ENCODE peak calls at places on chromosomes 6 and 20, in nine cellular contexts. One of them, this sample, is unnamed.
A peak's percentile ranks its signal among the peaks of the same experiment; 100 is the strongest.

GRCh38 chr20:50015636-50015992 is 32.8 kb downstream of the SNAI1 start:
- DNase-seq in neural progenitor cell: no peak
- DNase-seq in OCI-LY7: no peak
- DNase-seq in breast epithelium: no peak
- DNase-seq in fibroblast of lung: no peak
- DNase-seq in uterus: no peak
- DNase-seq in left lung: no peak
- DNase-seq in PC-3: no peak
- DNase-seq in heart left ventricle: no peak
- DNase-seq in this sample: no peak

GRCh38 chr20:63831696-63832686 is 927 bp upstream of the ZBTB46 start:
- DNase-seq in neural progenitor cell: peak; percentile 83
- DNase-seq in OCI-LY7: no peak
- DNase-seq in breast epithelium: no peak
- DNase-seq in fibroblast of lung: no peak
- DNase-seq in uterus: peak; percentile 68
- DNase-seq in left lung: peak; percentile 89
- DNase-seq in PC-3: no peak
- DNase-seq in heart left ventricle: peak; percentile 75
- DNase-seq in this sample: no peak

GRCh38 chr6:83443516-83443915 is 12.7 kb upstream of the ME1 start:
- DNase-seq in neural progenitor cell: no peak
- DNase-seq in OCI-LY7: no peak
- DNase-seq in breast epithelium: no peak
- DNase-seq in fibroblast of lung: no peak
- DNase-seq in uterus: no peak
- DNase-seq in left lung: no peak
- DNase-seq in PC-3: no peak
- DNase-seq in heart left ventricle: no peak
- DNase-seq in this sample: no peak

GRCh38 chr6:111793711-111794111 is 79.5 kb downstream of the FYN start:
- DNase-seq in neural progenitor cell: no peak
- DNase-seq in OCI-LY7: no peak
- DNase-seq in breast epithelium: no peak
- DNase-seq in fibroblast of lung: no peak
- DNase-seq in uterus: no peak
- DNase-seq in left lung: peak; percentile 43
- DNase-seq in PC-3: no peak
- DNase-seq in heart left ventricle: no peak
- DNase-seq in this sample: no peak

GRCh38 chr6:99026135-99026534 is 78.4 kb upstream of the FBXL4 start:
- DNase-seq in neural progenitor cell: peak; percentile 30
- DNase-seq in OCI-LY7: peak; percentile 67
- DNase-seq in breast epithelium: no peak
- DNase-seq in fibroblast of lung: no peak
- DNase-seq in uterus: no peak
- DNase-seq in left lung: no peak
- DNase-seq in PC-3: no peak
- DNase-seq in heart left ventricle: no peak
- DNase-seq in this sample: no peak

GRCh38 chr6:125748534-125749111 is 809 bp upstream of the HEY2 start:
- DNase-seq in neural progenitor cell: peak; percentile 29
- DNase-seq in OCI-LY7: no peak
- DNase-seq in breast epithelium: no peak
- DNase-seq in fibroblast of lung: peak; percentile 33
- DNase-seq in uterus: no peak
- DNase-seq in left lung: no peak
- DNase-seq in PC-3: peak; percentile 11
- DNase-seq in heart left ventricle: no peak
- DNase-seq in this sample: no peak

GRCh38 chr6:32129297-32130088 is 595 bp downstream of the FKBPL start:
- DNase-seq in neural progenitor cell: peak; percentile 18
- DNase-seq in OCI-LY7: no peak
- DNase-seq in breast epithelium: no peak
- DNase-seq in fibroblast of lung: no peak
- DNase-seq in uterus: no peak
- DNase-seq in left lung: no peak
- DNase-seq in PC-3: peak; percentile 22
- DNase-seq in heart left ventricle: peak; percentile 87
- DNase-seq in this sample: no peak

GRCh38 chr6:7471171-7471570 is 70.3 kb upstream of the DSP start:
- DNase-seq in neural progenitor cell: no peak
- DNase-seq in OCI-LY7: no peak
- DNase-seq in breast epithelium: no peak
- DNase-seq in fibroblast of lung: no peak
- DNase-seq in uterus: no peak
- DNase-seq in left lung: no peak
- DNase-seq in PC-3: no peak
- DNase-seq in heart left ventricle: no peak
- DNase-seq in this sample: no peak

GRCh38 chr20:37902504-37903313 is at the start of gene VSTM2L:
- DNase-seq in neural progenitor cell: peak; percentile 79
- DNase-seq in OCI-LY7: no peak
- DNase-seq in breast epithelium: no peak
- DNase-seq in fibroblast of lung: peak; percentile 72
- DNase-seq in uterus: peak; percentile 26
- DNase-seq in left lung: no peak
- DNase-seq in PC-3: peak; percentile 72
- DNase-seq in heart left ventricle: no peak
- DNase-seq in this sample: no peak

GRCh38 chr6:45801471-45802289 is 214.0 kb downstream of the CLIC5 start:
- DNase-seq in neural progenitor cell: no peak
- DNase-seq in OCI-LY7: no peak
- DNase-seq in breast epithelium: no peak
- DNase-seq in fibroblast of lung: no peak
- DNase-seq in uterus: no peak
- DNase-seq in left lung: no peak
- DNase-seq in PC-3: no peak
- DNase-seq in heart left ventricle: no peak
- DNase-seq in this sample: no peak

GRCh38 chr6:138987299-138987642 is 782 bp downstream of the REPS1 start:
- DNase-seq in neural progenitor cell: no peak
- DNase-seq in OCI-LY7: no peak
- DNase-seq in breast epithelium: no peak
- DNase-seq in fibroblast of lung: no peak
- DNase-seq in uterus: peak; percentile 29
- DNase-seq in left lung: peak; percentile 87
- DNase-seq in PC-3: no peak
- DNase-seq in heart left ventricle: no peak
- DNase-seq in this sample: no peak

GRCh38 chr6:147834377-147834776 is 325.9 kb downstream of the SAMD5 start:
- DNase-seq in neural progenitor cell: no peak
- DNase-seq in OCI-LY7: no peak
- DNase-seq in breast epithelium: no peak
- DNase-seq in fibroblast of lung: peak; percentile 32
- DNase-seq in uterus: no peak
- DNase-seq in left lung: no peak
- DNase-seq in PC-3: no peak
- DNase-seq in heart left ventricle: no peak
- DNase-seq in this sample: no peak

GRCh38 chr20:56373942-56374341 is 15.2 kb downstream of the FAM210B start:
- DNase-seq in neural progenitor cell: no peak
- DNase-seq in OCI-LY7: no peak
- DNase-seq in breast epithelium: no peak
- DNase-seq in fibroblast of lung: peak; percentile 99
- DNase-seq in uterus: no peak
- DNase-seq in left lung: no peak
- DNase-seq in PC-3: peak; percentile 96
- DNase-seq in heart left ventricle: no peak
- DNase-seq in this sample: no peak

GRCh38 chr6:31744422-31744821 is 4.6 kb downstream of the MSH5 start:
- DNase-seq in neural progenitor cell: no peak
- DNase-seq in OCI-LY7: no peak
- DNase-seq in breast epithelium: no peak
- DNase-seq in fibroblast of lung: no peak
- DNase-seq in uterus: no peak
- DNase-seq in left lung: no peak
- DNase-seq in PC-3: no peak
- DNase-seq in heart left ventricle: no peak
- DNase-seq in this sample: no peak

GRCh38 chr20:3039426-3039825 is 4.0 kb upstream of the GNRH2 start:
- DNase-seq in neural progenitor cell: no peak
- DNase-seq in OCI-LY7: no peak
- DNase-seq in breast epithelium: no peak
- DNase-seq in fibroblast of lung: no peak
- DNase-seq in uterus: no peak
- DNase-seq in left lung: no peak
- DNase-seq in PC-3: no peak
- DNase-seq in heart left ventricle: no peak
- DNase-seq in this sample: no peak

GRCh38 chr6:153150767-153151440 is 19.8 kb upstream of the RGS17 start:
- DNase-seq in neural progenitor cell: no peak
- DNase-seq in OCI-LY7: no peak
- DNase-seq in breast epithelium: no peak
- DNase-seq in fibroblast of lung: no peak
- DNase-seq in uterus: no peak
- DNase-seq in left lung: no peak
- DNase-seq in PC-3: no peak
- DNase-seq in heart left ventricle: no peak
- DNase-seq in this sample: no peak

GRCh38 chr6:122184260-122184934 is 215.1 kb upstream of the HSF2 start:
- DNase-seq in neural progenitor cell: peak; percentile 20
- DNase-seq in OCI-LY7: no peak
- DNase-seq in breast epithelium: no peak
- DNase-seq in fibroblast of lung: peak; percentile 65
- DNase-seq in uterus: no peak
- DNase-seq in left lung: no peak
- DNase-seq in PC-3: peak; percentile 19
- DNase-seq in heart left ventricle: no peak
- DNase-seq in this sample: no peak

GRCh38 chr6:29516108-29516507 is 28.4 kb upstream of the MAS1L start:
- DNase-seq in neural progenitor cell: no peak
- DNase-seq in OCI-LY7: no peak
- DNase-seq in breast epithelium: no peak
- DNase-seq in fibroblast of lung: peak; percentile 5
- DNase-seq in uterus: no peak
- DNase-seq in left lung: no peak
- DNase-seq in PC-3: peak; percentile 84
- DNase-seq in heart left ventricle: no peak
- DNase-seq in this sample: peak; percentile 9

GRCh38 chr20:54123587-54124180 is 50.1 kb downstream of the CYP24A1 start:
- DNase-seq in neural progenitor cell: peak; percentile 5
- DNase-seq in OCI-LY7: no peak
- DNase-seq in breast epithelium: peak; percentile 91
- DNase-seq in fibroblast of lung: peak; percentile 62
- DNase-seq in uterus: peak; percentile 56
- DNase-seq in left lung: peak; percentile 79
- DNase-seq in PC-3: peak; percentile 100
- DNase-seq in heart left ventricle: no peak
- DNase-seq in this sample: no peak

GRCh38 chr6:140871911-140872310 is 1260.8 kb upstream of the GJE1 start:
- DNase-seq in neural progenitor cell: no peak
- DNase-seq in OCI-LY7: no peak
- DNase-seq in breast epithelium: no peak
- DNase-seq in fibroblast of lung: peak; percentile 70
- DNase-seq in uterus: no peak
- DNase-seq in left lung: no peak
- DNase-seq in PC-3: peak; percentile 70
- DNase-seq in heart left ventricle: no peak
- DNase-seq in this sample: no peak

GRCh38 chr6:41730531-41731436 is 4.6 kb downstream of the TFEB start:
- DNase-seq in neural progenitor cell: no peak
- DNase-seq in OCI-LY7: no peak
- DNase-seq in breast epithelium: no peak
- DNase-seq in fibroblast of lung: no peak
- DNase-seq in uterus: no peak
- DNase-seq in left lung: no peak
- DNase-seq in PC-3: no peak
- DNase-seq in heart left ventricle: no peak
- DNase-seq in this sample: no peak
- H3K4me1 ChIP-seq in neural progenitor cell: peaks cover 18% of the 10 kb centered on the region
- H3K4me1 ChIP-seq in OCI-LY7: peaks cover 82% of the 10 kb centered on the region
- H3K4me1 ChIP-seq in breast epithelium: peaks cover 14% of the 10 kb centered on the region
- H3K4me1 ChIP-seq in fibroblast of lung: peaks cover 3% of the 10 kb centered on the region
- H3K4me1 ChIP-seq in uterus: no peaks in the 10 kb centered on the region
- H3K4me1 ChIP-seq in left lung: peaks cover 81% of the 10 kb centered on the region
- H3K4me1 ChIP-seq in PC-3: peaks cover 9% of the 10 kb centered on the region
- H3K4me1 ChIP-seq in heart left ventricle: peaks cover 64% of the 10 kb centered on the region
- H3K4me1 ChIP-seq in this sample: peaks cover 33% of the 10 kb centered on the region

GRCh38 chr6:87541726-87542125 is 48.1 kb downstream of the RARS2 start:
- DNase-seq in neural progenitor cell: no peak
- DNase-seq in OCI-LY7: no peak
- DNase-seq in breast epithelium: no peak
- DNase-seq in fibroblast of lung: no peak
- DNase-seq in uterus: no peak
- DNase-seq in left lung: no peak
- DNase-seq in PC-3: no peak
- DNase-seq in heart left ventricle: no peak
- DNase-seq in this sample: no peak
- H3K36me3 ChIP-seq in neural progenitor cell: peaks cover 13% of the 10 kb centered on the region
- H3K36me3 ChIP-seq in OCI-LY7: peaks cover 78% of the 10 kb centered on the region
- H3K36me3 ChIP-seq in breast epithelium: no peaks in the 10 kb centered on the region
- H3K36me3 ChIP-seq in fibroblast of lung: peaks cover 3% of the 10 kb centered on the region
- H3K36me3 ChIP-seq in uterus: no peaks in the 10 kb centered on the region
- H3K36me3 ChIP-seq in left lung: peaks cover 62% of the 10 kb centered on the region
- H3K36me3 ChIP-seq in PC-3: peaks cover 36% of the 10 kb centered on the region
- H3K36me3 ChIP-seq in heart left ventricle: peaks cover 54% of the 10 kb centered on the region
- H3K36me3 ChIP-seq in this sample: peaks cover 49% of the 10 kb centered on the region

DNA sequence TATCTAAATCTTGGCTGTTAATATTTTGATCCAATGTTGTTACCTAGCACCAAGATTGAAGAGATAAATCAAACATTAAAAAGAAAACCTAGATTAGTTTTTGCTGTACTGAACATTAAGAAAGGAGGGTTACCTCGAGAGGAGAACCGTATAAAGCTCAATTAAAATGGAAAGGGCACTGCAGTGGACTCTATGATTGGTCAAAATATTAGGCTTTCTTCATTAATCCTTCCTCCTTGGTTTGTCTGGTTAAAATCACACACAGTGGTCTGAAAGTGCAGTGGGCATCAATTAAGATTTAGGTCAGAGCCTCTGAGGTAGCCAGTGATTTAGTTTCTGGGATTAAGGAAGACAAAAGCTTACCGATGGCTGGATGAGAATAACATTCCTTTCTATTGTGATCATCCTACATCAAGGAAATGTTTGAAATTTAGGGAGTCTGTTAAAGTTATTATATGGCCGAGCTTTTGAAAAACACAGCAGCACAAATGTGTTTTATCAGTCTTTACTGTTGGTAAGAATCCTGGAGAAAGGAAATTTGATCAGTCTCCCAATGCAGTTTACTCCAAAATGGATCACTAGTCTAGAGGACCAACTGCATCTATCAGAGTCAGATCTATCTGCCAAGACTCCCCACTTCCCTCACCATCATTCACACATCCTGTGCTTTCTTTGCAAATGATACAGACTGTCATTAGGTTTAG is 134.6 kb upstream of the NEDD9 start:
- DNase-seq in neural progenitor cell: peak; percentile 57
- DNase-seq in OCI-LY7: no peak
- DNase-seq in breast epithelium: no peak
- DNase-seq in fibroblast of lung: no peak
- DNase-seq in uterus: no peak
- DNase-seq in left lung: no peak
- DNase-seq in PC-3: peak; percentile 19
- DNase-seq in heart left ventricle: no peak
- DNase-seq in this sample: no peak
- H3K4me3 ChIP-seq in neural progenitor cell: no peak overlapping the region
- H3K4me3 ChIP-seq in OCI-LY7: no peak overlapping the region
- H3K4me3 ChIP-seq in breast epithelium: no peak overlapping the region
- H3K4me3 ChIP-seq in fibroblast of lung: no peak overlapping the region
- H3K4me3 ChIP-seq in uterus: no peak overlapping the region
- H3K4me3 ChIP-seq in left lung: no peak overlapping the region
- H3K4me3 ChIP-seq in PC-3: no peak overlapping the region
- H3K4me3 ChIP-seq in heart left ventricle: no peak overlapping the region
- H3K4me3 ChIP-seq in this sample: no peak overlapping the region

GRCh38 chr6:11431455-11431937 is 106.1 kb upstream of the TMEM170B start:
- DNase-seq in neural progenitor cell: no peak
- DNase-seq in OCI-LY7: no peak
- DNase-seq in breast epithelium: no peak
- DNase-seq in fibroblast of lung: no peak
- DNase-seq in uterus: no peak
- DNase-seq in left lung: no peak
- DNase-seq in PC-3: no peak
- DNase-seq in heart left ventricle: no peak
- DNase-seq in this sample: no peak
- H3K4me1 ChIP-seq in neural progenitor cell: peaks cover 17% of the 10 kb centered on the region
- H3K4me1 ChIP-seq in OCI-LY7: peaks cover 17% of the 10 kb centered on the region
- H3K4me1 ChIP-seq in breast epithelium: no peaks in the 10 kb centered on the region
- H3K4me1 ChIP-seq in fibroblast of lung: peaks cover 26% of the 10 kb centered on the region
- H3K4me1 ChIP-seq in uterus: peaks cover 9% of the 10 kb centered on the region
- H3K4me1 ChIP-seq in left lung: peaks cover 70% of the 10 kb centered on the region
- H3K4me1 ChIP-seq in PC-3: peaks cover 76% of the 10 kb centered on the region
- H3K4me1 ChIP-seq in heart left ventricle: peaks cover 19% of the 10 kb centered on the region
- H3K4me1 ChIP-seq in this sample: no peaks in the 10 kb centered on the region